ENCODE peak calls at places on chromosomes 11 and 22, in nine cellular contexts. B is endothelial cell of umbilical vein; H is IMR-90; M is upper lobe of right lung; K is psoas muscle; D is body of pancreas; X is effector memory CD4-positive, alpha-beta T cell; C is cardiac muscle cell; G is fibroblast of lung. T is an unnamed sample.

GRCh38 chr11:47915407-47916137 is 64.8 kb upstream of the PTPRJ start:
- DNase-seq in B (peak; percentile 43), H (no peak), M (no peak), K (no peak), D (peak; percentile 17), X (peak; percentile 17), C (no peak), G (no peak), T (no peak)

GRCh38 chr11:93225642-93226041 is 27.9 kb upstream of the SLC36A4 start:
- DNase-seq in B (peak; percentile 41), H (peak; percentile 16), M (no peak), K (no peak), D (no peak), X (no peak), C (no peak), G (peak; percentile 58), T (no peak)

GRCh38 chr22:32723632-32724031 is 77.9 kb upstream of the TIMP3 start:
- DNase-seq in B (no peak), H (peak; percentile 96), M (peak; percentile 89), K (peak; percentile 76), D (peak; percentile 70), X (no peak), C (no peak), G (peak; percentile 96), T (peak; percentile 90)

GRCh38 chr22:36301384-36301828 is 48.5 kb downstream of the APOL1 start:
- DNase-seq in B (peak; percentile 60), H (peak; percentile 73), M (peak; percentile 85), K (peak; percentile 73), D (peak; percentile 80), X (peak; percentile 75), C (peak; percentile 82), G (peak; percentile 76), T (peak; percentile 39)

GRCh38 chr11:62881579-62882427 is 1.1 kb downstream of the SLC3A2 start:
- DNase-seq in B (peak; percentile 97), H (peak; percentile 97), M (peak; percentile 97), K (peak; percentile 96), D (peak; percentile 95), X (peak; percentile 90), C (peak; percentile 90), G (peak; percentile 98), T (peak; percentile 97)

GRCh38 chr22:46355369-46355995 is 20.0 kb downstream of the TRMU start:
- DNase-seq in B (peak; percentile 42), H (peak; percentile 40), M (peak; percentile 83), K (peak; percentile 65), D (peak; percentile 65), X (peak; percentile 33), C (peak; percentile 80), G (peak; percentile 48), T (peak; percentile 32)

GRCh38 chr11:35139883-35140282 is 912 bp downstream of the CD44 start:
- DNase-seq in B (no peak), H (no peak), M (no peak), K (no peak), D (peak; percentile 46), X (no peak), C (no peak), G (peak; percentile 34), T (peak; percentile 28)

GRCh38 chr11:84714316-84714780 is 912.8 kb downstream of the DLG2 start:
- DNase-seq in B (no peak), H (peak; percentile 6), M (no peak), K (peak; percentile 37), D (peak; percentile 75), X (no peak), C (peak; percentile 87), G (peak; percentile 2), T (peak; percentile 47)

GRCh38 chr11:76668362-76669155 is 2.0 kb downstream of the LRRC32 start:
- DNase-seq in B (peak; percentile 68), H (no peak), M (peak; percentile 39), K (no peak), D (no peak), X (no peak), C (no peak), G (no peak), T (no peak)

GRCh38 chr11:62593434-62594044 is 2.2 kb upstream of the TUT1 start:
- DNase-seq in B (peak; percentile 73), H (peak; percentile 70), M (peak; percentile 90), K (peak; percentile 80), D (peak; percentile 82), X (peak; percentile 68), C (peak; percentile 81), G (peak; percentile 78), T (peak; percentile 73)

GRCh38 chr11:944711-945470 is 19.2 kb downstream of the AP2A2 start:
- DNase-seq in B (no peak), H (peak; percentile 45), M (no peak), K (no peak), D (no peak), X (no peak), C (peak; percentile 27), G (peak; percentile 62), T (no peak)

GRCh38 chr11:126090452-126090851 is 27.8 kb upstream of the CDON start:
- DNase-seq in B (no peak), H (no peak), M (no peak), K (no peak), D (no peak), X (no peak), C (no peak), G (no peak), T (no peak)

GRCh38 chr22:45999379-45999971 is 22.5 kb upstream of the WNT7B start:
- DNase-seq in B (no peak), H (no peak), M (peak; percentile 54), K (no peak), D (no peak), X (no peak), C (no peak), G (no peak), T (no peak)

GRCh38 chr22:44398791-44399190 is 86.0 kb upstream of the SHISAL1 start:
- DNase-seq in B (no peak), H (no peak), M (peak; percentile 38), K (no peak), D (no peak), X (no peak), C (no peak), G (no peak), T (no peak)

GRCh38 chr11:70742553-70743291 is 344.4 kb downstream of the CTTN start:
- DNase-seq in B (no peak), H (no peak), M (peak; percentile 54), K (no peak), D (peak; percentile 75), X (no peak), C (peak; percentile 84), G (no peak), T (no peak)

GRCh38 chr11:62599909-62600308 is 1.8 kb downstream of the MTA2 start:
- DNase-seq in B (no peak), H (no peak), M (no peak), K (no peak), D (no peak), X (no peak), C (no peak), G (no peak), T (no peak)

GRCh38 chr11:35087648-35088047 is 51.3 kb upstream of the CD44 start:
- DNase-seq in B (peak; percentile 49), H (peak; percentile 53), M (no peak), K (no peak), D (peak; percentile 28), X (no peak), C (no peak), G (peak; percentile 80), T (peak; percentile 28)

GRCh38 chr11:93236741-93237675 is 39.2 kb upstream of the SLC36A4 start:
- DNase-seq in B (peak; percentile 42), H (peak; percentile 44), M (no peak), K (no peak), D (peak; percentile 47), X (no peak), C (peak; percentile 65), G (peak; percentile 44), T (peak; percentile 5)

GRCh38 chr11:101434241-101434640 is 149.6 kb downstream of the TRPC6 start:
- DNase-seq in B (no peak), H (no peak), M (no peak), K (no peak), D (no peak), X (no peak), C (no peak), G (no peak), T (no peak)

GRCh38 chr22:23769321-23769965 is 1.7 kb upstream of the CHCHD10 start:
- DNase-seq in B (no peak), H (no peak), M (no peak), K (no peak), D (no peak), X (no peak), C (no peak), G (no peak), T (no peak)
- H3K4me3 ChIP-seq in B (no peak overlapping the region), H (no peak overlapping the region), M (no peak overlapping the region), K (no peak overlapping the region), D (no peak overlapping the region), X (no peak overlapping the region), C (no peak overlapping the region), G (no peak overlapping the region), T (no peak overlapping the region)

GRCh38 chr11:91790346-91790745 is 434.3 kb upstream of the FAT3 start:
- DNase-seq in B (no peak), H (no peak), M (no peak), K (no peak), D (no peak), X (no peak), C (peak; percentile 52), G (peak; percentile 47), T (no peak)
- H3K9me3 ChIP-seq in B (no peaks in the 10 kb centered on the region), H (peaks cover 4% of the 10 kb centered on the region), M (no peaks in the 10 kb centered on the region), K (no peaks in the 10 kb centered on the region), D (no peaks in the 10 kb centered on the region), X (no peaks in the 10 kb centered on the region), C (no peaks in the 10 kb centered on the region), G (no peaks in the 10 kb centered on the region), T (no peaks in the 10 kb centered on the region)

GRCh38 chr11:74100735-74101134 is 70.1 kb downstream of the C2CD3 start:
- DNase-seq in B (no peak), H (no peak), M (no peak), K (no peak), D (no peak), X (no peak), C (no peak), G (no peak), T (no peak)
- H3K36me3 ChIP-seq in B (peaks cover 7% of the 10 kb centered on the region), H (peaks cover 9% of the 10 kb centered on the region), M (peaks cover 85% of the 10 kb centered on the region), K (peaks cover 96% of the 10 kb centered on the region), D (no peaks in the 10 kb centered on the region), X (peaks cover 55% of the 10 kb centered on the region), C (peaks cover 26% of the 10 kb centered on the region), G (peaks cover 1% of the 10 kb centered on the region), T (peaks cover 18% of the 10 kb centered on the region)

GRCh38 chr11:2268911-2269600 is 1.3 kb downstream of the ASCL2 start:
- DNase-seq in B (no peak), H (no peak), M (peak; percentile 87), K (no peak), D (peak; percentile 49), X (no peak), C (peak; percentile 44), G (peak; percentile 16), T (peak; percentile 49)

GRCh38 chr11:2271077-2271326 is 614 bp upstream of the ASCL2 start:
- DNase-seq in B (no peak), H (no peak), M (peak; percentile 85), K (peak; percentile 48), D (peak; percentile 39), X (peak; percentile 10), C (no peak), G (no peak), T (no peak)

GRCh38 chr11:2267871-2268825 is 2.2 kb downstream of the ASCL2 start:
- DNase-seq in B (no peak), H (no peak), M (no peak), K (no peak), D (no peak), X (no peak), C (no peak), G (no peak), T (no peak)

GRCh38 chr11:2270322-2271076 is at the start of gene ASCL2:
- DNase-seq in B (no peak), H (no peak), M (peak; percentile 68), K (no peak), D (no peak), X (no peak), C (no peak), G (no peak), T (no peak)

GRCh38 chr11:2269601-2270321 is 627 bp downstream of the ASCL2 start:
- DNase-seq in B (peak; percentile 31), H (peak; percentile 55), M (peak; percentile 82), K (no peak), D (peak; percentile 67), X (peak; percentile 12), C (peak; percentile 65), G (peak; percentile 57), T (peak; percentile 65)
- H3K4me3 ChIP-seq in B (no peak overlapping the region), H (no peak overlapping the region), M (peak overlapping the region; percentile 52), K (peak overlapping the region; percentile 46), D (no peak overlapping the region), X (peak overlapping the region; percentile 50), C (peak overlapping the region; percentile 26), G (no peak overlapping the region), T (peak overlapping the region; percentile 46)